ENCODE peak calls at places on chromosomes 7 and 10, in four cellular contexts. V is IMR-90, H is H1, R is H9. K is an unnamed sample.

GRCh38 chr10:62597226-62597625 is 207.3 kb upstream of the ADO start:
- DNase-seq in V (peak), H (no peak), R (no peak), K (no peak)

GRCh38 chr7:121341933-121342332 is 13.1 kb downstream of the WNT16 start:
- DNase-seq in V (no peak), H (no peak), R (no peak), K (no peak)

GRCh38 chr7:17299477-17299991 is 1.1 kb downstream of the AHR start:
- DNase-seq in V (peak), H (no peak), R (no peak), K (peak)

GRCh38 chr7:127392182-127392565 is 334 bp downstream of the ZNF800 start:
- DNase-seq in V (peak), H (no peak), R (no peak), K (peak)

GRCh38 chr7:90720970-90721768 is 125.0 kb downstream of the CDK14 start:
- DNase-seq in V (peak), H (no peak), R (no peak), K (no peak)

GRCh38 chr10:22222236-22223190 is 4.7 kb upstream of the EBLN1 start:
- DNase-seq in V (no peak), H (no peak), R (no peak), K (no peak)

GRCh38 chr7:24882989-24883631 is 96.9 kb downstream of the OSBPL3 start:
- DNase-seq in V (peak), H (no peak), R (no peak), K (no peak)

GRCh38 chr7:80732635-80733034 is 94.2 kb downstream of the CD36 start:
- DNase-seq in V (no peak), H (no peak), R (no peak), K (no peak)

GRCh38 chr7:155734445-155734809 is 77.8 kb downstream of the SHH start:
- DNase-seq in V (no peak), H (no peak), R (no peak), K (no peak)

GRCh38 chr10:119341236-119342016 is 134.1 kb downstream of the GRK5 start:
- DNase-seq in V (peak), H (no peak), R (no peak), K (peak)

GRCh38 chr10:101816913-101817541 is 1.2 kb downstream of the OGA start:
- DNase-seq in V (no peak), H (no peak), R (no peak), K (no peak)

GRCh38 chr7:96303105-96303685 is 18.7 kb downstream of the SLC25A13 start:
- DNase-seq in V (peak), H (no peak), R (no peak), K (peak)

GRCh38 chr10:52951819-52952218 is 179.2 kb upstream of the MBL2 start:
- DNase-seq in V (peak), H (peak), R (peak), K (peak)

GRCh38 chr10:79385804-79386531 is 38.7 kb downstream of the PPIF start:
- DNase-seq in V (no peak), H (no peak), R (peak), K (peak)

GRCh38 chr7:127751723-127752448 is 99.9 kb downstream of the SND1 start:
- DNase-seq in V (peak), H (no peak), R (no peak), K (no peak)

GRCh38 chr10:24737001-24737400 is 13.3 kb upstream of the ARHGAP21 start:
- DNase-seq in V (no peak), H (no peak), R (no peak), K (peak)
- H3K4me2 ChIP-seq in V (no peak), H (no peak), R (no peak), K (no peak)

GRCh38 chr7:1709281-1709680 is 39.2 kb downstream of the ELFN1 start:
- DNase-seq in V (no peak), H (no peak), R (no peak), K (no peak)

GRCh38 chr7:1709900-1710299 is 39.8 kb downstream of the ELFN1 start:
- DNase-seq in V (no peak), H (no peak), R (no peak), K (no peak)

GRCh38 chr7:1708640-1709249 is 38.7 kb downstream of the ELFN1 start:
- DNase-seq in V (no peak), H (no peak), R (peak), K (no peak)

GRCh38 chr7:1712907-1713501 is 42.9 kb downstream of the ELFN1 start:
- DNase-seq in V (no peak), H (no peak), R (no peak), K (no peak)

DNA sequence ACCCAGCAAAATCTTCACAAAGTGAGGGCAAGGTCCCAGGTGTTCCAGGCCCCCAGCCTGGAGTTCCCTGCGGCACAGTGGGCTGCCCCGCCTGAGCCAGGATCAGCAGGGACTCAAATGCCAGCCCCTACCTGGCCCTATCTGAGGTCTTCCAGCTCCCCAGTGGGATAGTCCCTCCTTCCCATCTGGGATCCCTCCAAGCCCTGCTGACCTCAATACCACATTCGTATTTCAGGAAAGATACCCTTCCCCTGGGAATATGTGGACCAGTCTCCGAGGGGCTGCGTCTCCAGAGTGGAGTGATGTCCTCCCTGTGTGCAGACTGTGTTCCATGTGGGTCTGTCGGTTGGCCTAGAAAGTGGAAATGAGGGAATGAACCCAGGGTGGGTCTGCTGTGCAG is 40.9 kb downstream of the ELFN1 start:
- DNase-seq in V (no peak), H (no peak), R (no peak), K (no peak)
- H4K5ac ChIP-seq in V (no peak), H (no peak), R (no peak), K (no peak)

DNA sequence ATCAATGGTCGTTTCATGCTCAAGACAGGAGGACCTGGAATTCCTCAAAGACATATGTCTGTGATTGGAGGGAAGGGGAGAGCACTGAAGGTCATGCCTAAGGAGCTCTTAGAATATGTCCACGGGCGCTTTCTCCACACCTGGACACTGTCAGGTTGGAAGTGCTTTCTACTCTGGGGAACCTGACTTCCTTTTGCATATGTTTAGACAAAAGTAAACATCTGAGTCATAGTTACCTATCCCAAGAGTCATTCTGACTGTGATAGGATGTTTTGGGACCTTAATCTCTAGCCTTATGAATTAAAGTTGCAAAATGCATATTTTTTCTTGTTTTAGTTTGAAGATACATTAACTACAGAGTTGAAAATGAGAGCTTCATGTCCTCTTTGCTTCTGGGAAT is 251.7 kb downstream of the KLF6 start:
- DNase-seq in V (no peak), H (no peak), R (no peak), K (no peak)
- H3K4me2 ChIP-seq in V (no peak), H (no peak), R (no peak), K (no peak)

GRCh38 chr7:1557006-1557405 is 1.0 kb upstream of the TMEM184A start:
- DNase-seq in V (no peak), H (no peak), R (no peak), K (no peak)
- H4K5ac ChIP-seq in V (no peak), H (no peak), R (no peak), K (no peak)

DNA sequence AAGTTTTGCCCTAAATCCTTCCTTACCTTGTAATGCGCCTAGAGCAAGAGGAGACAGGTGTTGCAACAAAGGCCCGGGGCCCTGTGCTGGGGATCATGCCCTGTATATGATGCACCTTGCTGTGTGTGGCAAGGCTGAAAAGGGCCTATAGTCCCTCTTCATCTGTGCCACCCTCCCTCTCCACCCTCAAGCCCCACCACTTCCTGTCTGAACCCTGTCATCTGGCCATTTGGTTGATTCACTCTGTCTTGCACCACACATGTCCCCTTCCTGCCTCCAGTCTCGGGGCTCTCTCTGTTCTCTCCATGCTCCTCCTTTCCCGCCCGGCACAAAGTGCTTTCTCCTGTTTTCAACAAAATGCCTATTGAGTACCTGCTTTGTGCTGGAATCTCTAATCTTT is 11.5 kb upstream of the MALSU1 start:
- DNase-seq in V (no peak), H (no peak), R (no peak), K (no peak)
- H3K4me2 ChIP-seq in V (no peak), H (no peak), R (no peak), K (no peak)

GRCh38 chr10:75672842-75673241 is 241.4 kb downstream of the LRMDA start:
- DNase-seq in V (peak), H (no peak), R (no peak), K (no peak)

DNA sequence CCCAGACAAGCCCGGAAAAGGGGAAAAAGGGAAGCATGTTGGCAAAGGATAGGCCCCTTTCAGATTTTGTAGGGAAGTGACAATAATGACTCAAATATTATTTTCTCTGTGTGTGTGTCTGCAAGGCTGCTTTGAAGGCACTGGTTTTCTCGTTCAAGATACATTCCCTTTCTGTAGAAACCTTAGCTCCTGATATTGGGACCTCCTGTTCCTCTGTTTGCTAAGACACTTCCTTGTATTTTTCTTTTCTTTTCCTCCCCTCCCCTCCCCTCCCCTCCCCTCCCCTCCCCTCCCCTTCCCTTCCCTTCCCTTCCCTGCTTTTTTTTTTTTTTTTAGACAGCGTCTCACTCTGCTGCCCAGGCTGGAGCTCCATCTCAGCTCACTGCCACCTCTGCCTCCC is 240.8 kb downstream of the LRMDA start:
- DNase-seq in V (no peak), H (no peak), R (no peak), K (no peak)
- H4K5ac ChIP-seq in V (no peak), H (no peak), R (no peak), K (no peak)

GRCh38 chr10:60717852-60718251 is 60.4 kb upstream of the CDK1 start:
- DNase-seq in V (no peak), H (no peak), R (no peak), K (peak)

GRCh38 chr10:60719721-60720120 is 58.6 kb upstream of the CDK1 start:
- DNase-seq in V (no peak), H (no peak), R (no peak), K (no peak)

GRCh38 chr10:60714242-60714641 is 64.0 kb upstream of the CDK1 start:
- DNase-seq in V (no peak), H (no peak), R (no peak), K (no peak)

GRCh38 chr10:60722623-60723022 is 55.7 kb upstream of the CDK1 start:
- DNase-seq in V (no peak), H (no peak), R (no peak), K (no peak)

DNA sequence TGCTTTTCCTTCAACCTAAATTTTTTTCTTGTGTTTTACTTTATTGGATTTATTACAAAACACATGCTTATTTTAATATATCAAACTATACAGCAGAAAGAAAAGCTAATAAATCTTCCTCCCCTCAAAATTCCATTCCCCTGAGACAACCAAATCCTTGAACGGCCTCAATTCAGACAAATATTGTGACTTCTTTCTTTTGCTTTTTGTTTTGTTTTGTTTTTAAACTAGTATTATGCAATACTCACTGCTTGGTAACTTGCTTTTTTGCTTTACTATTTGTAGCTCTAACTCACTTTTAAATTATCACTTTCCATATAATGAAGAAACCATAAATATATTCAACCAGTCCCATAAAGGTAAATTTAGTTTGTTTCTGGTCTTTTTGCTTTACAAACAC is 59.4 kb upstream of the CDK1 start:
- DNase-seq in V (no peak), H (no peak), R (no peak), K (no peak)
- H3K4me2 ChIP-seq in V (no peak), H (no peak), R (no peak), K (no peak)

GRCh38 chr7:2853147-2853546 is 9.0 kb upstream of the GNA12 start:
- DNase-seq in V (peak), H (no peak), R (no peak), K (no peak)

GRCh38 chr7:2849941-2850766 is 6.0 kb upstream of the GNA12 start:
- DNase-seq in V (no peak), H (no peak), R (no peak), K (no peak)

GRCh38 chr7:2856388-2857169 is 12.5 kb upstream of the GNA12 start:
- DNase-seq in V (no peak), H (no peak), R (no peak), K (peak)

GRCh38 chr7:2855386-2855785 is 11.3 kb upstream of the GNA12 start:
- DNase-seq in V (no peak), H (no peak), R (no peak), K (no peak)

GRCh38 chr7:2851499-2851898 is 7.4 kb upstream of the GNA12 start:
- DNase-seq in V (no peak), H (no peak), R (no peak), K (no peak)
- H4K5ac ChIP-seq in V (no peak), H (no peak), R (no peak), K (no peak)